ENCODE peak calls at places on chromosome 16, in five cellular contexts. P is iris pigment epithelial cell, Y is prostate gland, O is KG1, I is SW480. L is an unnamed sample.

GRCh38 chr16:17830651-17831050 is 359.9 kb upstream of the XYLT1 start:
- DNase-seq in I (no peak), O (no peak), P (no peak), Y (no peak), L (no peak)

GRCh38 chr16:87844374-87844733 is 25.0 kb downstream of the SLC7A5 start:
- DNase-seq in Y (no peak), I (no peak), O (no peak), P (no peak), L (no peak)

GRCh38 chr16:27973678-27974077 is 89.8 kb downstream of the GSG1L start:
- DNase-seq in P (no peak), O (no peak), I (no peak), Y (no peak), L (no peak)

GRCh38 chr16:1981398-1981836 is at the start of gene NOXO1:
- DNase-seq in P (no peak), O (no peak), I (peak), Y (no peak), L (no peak)

GRCh38 chr16:86270696-86271095 is 239.6 kb upstream of the FOXF1 start:
- DNase-seq in Y (no peak), O (no peak), I (no peak), P (no peak), L (no peak)

GRCh38 chr16:84067640-84068039 is 25.0 kb upstream of the SLC38A8 start:
- DNase-seq in P (no peak), I (no peak), Y (no peak), O (no peak), L (no peak)

GRCh38 chr16:85655216-85656129 is 33.3 kb downstream of the GINS2 start:
- DNase-seq in P (no peak), O (no peak), I (no peak), Y (no peak), L (no peak)

GRCh38 chr16:74192281-74192680 is 104.3 kb upstream of the PSMD7 start:
- DNase-seq in O (no peak), I (no peak), P (no peak), Y (no peak), L (no peak)

GRCh38 chr16:27179500-27180072 is 23.7 kb upstream of the KDM8 start:
- DNase-seq in I (no peak), Y (peak), P (peak), O (no peak), L (peak)

GRCh38 chr16:89918453-89919347 is at the start of gene MC1R:
- DNase-seq in O (no peak), I (peak), P (peak), Y (no peak), L (no peak)

L was measured in cerebellum.